ENCODE peak calls at places on chromosomes 4 and X, in six cellular contexts. U is lower lobe of right lung, R is heart left ventricle, L is pancreas, S is heart right ventricle, H is A549. M is an unnamed sample. For H3K4me1, the result is how much of the 10 kb centered on the place peaks cover.

GRCh38 chrX:47483310-47484268 is 567 bp upstream of the ZNF41 start:
- DNase-seq in U (peak), R (peak), L (peak), S (peak), H (peak), M (no peak)

GRCh38 chrX:48493890-48494364 is 14.9 kb upstream of the PORCN start:
- DNase-seq in U (no peak), R (no peak), L (no peak), S (no peak), H (no peak), M (no peak)

GRCh38 chr4:128424524-128425195 is 137.0 kb upstream of the PGRMC2 start:
- DNase-seq in U (no peak), R (no peak), L (no peak), S (no peak), H (no peak), M (no peak)

GRCh38 chr4:79686976-79687375 is 278.9 kb upstream of the GK2 start:
- DNase-seq in U (no peak), R (no peak), L (no peak), S (no peak), H (no peak), M (no peak)

GRCh38 chr4:142309772-142310171 is 536.3 kb downstream of the INPP4B start:
- DNase-seq in U (no peak), R (no peak), L (no peak), S (no peak), H (no peak), M (no peak)

GRCh38 chr4:35175894-35176293 is 1068.4 kb downstream of the ARAP2 start:
- DNase-seq in U (no peak), R (no peak), L (no peak), S (no peak), H (no peak), M (no peak)

GRCh38 chr4:155371432-155372043 is 5.2 kb downstream of the MAP9 start:
- DNase-seq in U (no peak), R (no peak), L (no peak), S (no peak), H (peak), M (no peak)

GRCh38 chr4:6008092-6008551 is 10.1 kb downstream of the C4orf50 start:
- DNase-seq in U (no peak), R (no peak), L (no peak), S (no peak), H (peak), M (no peak)

GRCh38 chr4:13289391-13289790 is 194.7 kb downstream of the RAB28 start:
- DNase-seq in U (no peak), R (no peak), L (no peak), S (no peak), H (no peak), M (no peak)

GRCh38 chr4:1723131-1723801 is 1.9 kb downstream of the TACC3 start:
- DNase-seq in U (peak), R (no peak), L (no peak), S (no peak), H (no peak), M (peak)

GRCh38 chr4:184746532-184746870 is 12.6 kb upstream of the CENPU start:
- DNase-seq in U (no peak), R (peak), L (peak), S (no peak), H (no peak), M (peak)

GRCh38 chrX:97328853-97329252 is 445.1 kb downstream of the RPA4 start:
- DNase-seq in U (no peak), R (no peak), L (no peak), S (no peak), H (peak), M (no peak)

GRCh38 chrX:134792077-134792476 is 133.8 kb upstream of the PLAC1 start:
- DNase-seq in U (no peak), R (no peak), L (no peak), S (no peak), H (no peak), M (no peak)

GRCh38 chr4:147928400-147928799 is 196.5 kb downstream of the ARHGAP10 start:
- DNase-seq in U (no peak), R (no peak), L (no peak), S (no peak), H (no peak), M (no peak)

GRCh38 chr4:1608196-1608820 is 75.8 kb downstream of the FAM53A start:
- DNase-seq in U (peak), R (no peak), L (no peak), S (peak), H (no peak), M (no peak)

GRCh38 chrX:150421816-150422215 is 58.7 kb downstream of the MAMLD1 start:
- DNase-seq in U (no peak), R (peak), L (no peak), S (peak), H (no peak), M (peak)

GRCh38 chr4:137909910-137910309 is 332.2 kb downstream of the SLC7A11 start:
- DNase-seq in U (no peak), R (no peak), L (peak), S (no peak), H (no peak), M (no peak)

GRCh38 chr4:2932951-2933565 is 30.1 kb downstream of the NOP14 start:
- DNase-seq in U (peak), R (peak), L (no peak), S (peak), H (no peak), M (no peak)

GRCh38 chr4:74376888-74377483 is 12.0 kb downstream of the EREG start:
- DNase-seq in U (no peak), R (no peak), L (no peak), S (no peak), H (peak), M (no peak)

GRCh38 chr4:139171878-139172691 is 4.9 kb downstream of the ELF2 start:
- DNase-seq in U (no peak), R (no peak), L (no peak), S (no peak), H (peak), M (no peak)

GRCh38 chr4:168621806-168622589 is 125.1 kb downstream of the PALLD start:
- DNase-seq in U (no peak), R (no peak), L (no peak), S (no peak), H (no peak), M (no peak)

GRCh38 chr4:3736806-3737205 is 29.4 kb upstream of the ADRA2C start:
- DNase-seq in U (no peak), R (no peak), L (no peak), S (no peak), H (no peak), M (no peak)

GRCh38 chr4:150206981-150207380 is 128.7 kb downstream of the DCLK2 start:
- DNase-seq in U (no peak), R (no peak), L (no peak), S (no peak), H (no peak), M (no peak)

GRCh38 chrX:77622672-77623071 is 163.3 kb downstream of the ATRX start:
- DNase-seq in U (no peak), R (no peak), L (no peak), S (no peak), H (no peak), M (no peak)

GRCh38 chrX:54357414-54358377 is at the start of gene WNK3:
- DNase-seq in U (peak), R (peak), L (peak), S (peak), H (peak), M (peak)

GRCh38 chr4:8463811-8464210 is 23.2 kb downstream of the TRMT44 start:
- DNase-seq in U (no peak), R (no peak), L (no peak), S (no peak), H (no peak), M (no peak)

GRCh38 chr4:187685247-187685646 is 310.3 kb upstream of the ZFP42 start:
- DNase-seq in U (no peak), R (no peak), L (no peak), S (no peak), H (no peak), M (no peak)

GRCh38 chrX:18984381-18985185 is 669 bp upstream of the PHKA2 start:
- DNase-seq in U (peak), R (peak), L (peak), S (peak), H (peak), M (peak)

GRCh38 chr4:141763373-141763772 is 127.0 kb downstream of the IL15 start:
- DNase-seq in U (no peak), R (no peak), L (no peak), S (no peak), H (no peak), M (no peak)

GRCh38 chrX:33808636-33809035 is 323.5 kb downstream of the FAM47A start:
- DNase-seq in U (no peak), R (no peak), L (no peak), S (no peak), H (no peak), M (no peak)
- H3K4me1 ChIP-seq in U (under half), R (under half), L (under half), S (under half), H (under half), M (under half)

GRCh38 chrX:154836163-154836562 is 1.7 kb upstream of the SMIM9 start:
- DNase-seq in U (no peak), R (no peak), L (no peak), S (no peak), H (no peak), M (no peak)

GRCh38 chrX:154840856-154841255 is 6.4 kb upstream of the SMIM9 start:
- DNase-seq in U (no peak), R (no peak), L (no peak), S (no peak), H (peak), M (no peak)
- TF ChIP-seq CTCF in U (peak), R (peak), L (peak), S (peak), H (peak), M (peak)

GRCh38 chrX:49877397-49878101 is 1.7 kb upstream of the USP27X start:
- DNase-seq in U (no peak), R (no peak), L (peak), S (no peak), H (no peak), M (no peak)

GRCh38 chrX:49878128-49878833 is 1.0 kb upstream of the USP27X start:
- DNase-seq in U (no peak), R (no peak), L (no peak), S (peak), H (no peak), M (no peak)

GRCh38 chrX:49879656-49880277 is 483 bp downstream of the USP27X start:
- DNase-seq in U (no peak), R (no peak), L (no peak), S (no peak), H (no peak), M (no peak)

GRCh38 chrX:49878834-49879655 is at the start of gene USP27X:
- DNase-seq in U (peak), R (peak), L (peak), S (peak), H (peak), M (peak)

DNA sequence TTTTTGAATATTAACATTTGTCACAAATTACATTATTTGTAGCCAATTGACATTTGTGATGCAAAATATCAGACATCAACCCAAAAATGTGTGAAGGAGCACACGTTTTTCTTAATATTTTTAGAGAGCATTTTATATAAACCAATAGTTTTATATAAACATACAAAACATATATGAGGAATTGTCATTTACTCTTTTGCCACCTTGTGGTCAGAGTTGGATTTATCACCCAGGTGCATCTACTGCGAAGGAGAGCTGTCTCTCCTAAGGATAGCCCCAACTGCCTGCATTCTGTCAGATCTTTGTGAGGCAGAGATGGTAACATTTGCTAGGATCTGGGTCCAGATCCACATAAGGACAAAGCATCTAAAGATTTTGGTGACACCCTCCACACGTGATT is 2.5 kb upstream of the USP27X start:
- DNase-seq in U (no peak), R (no peak), L (no peak), S (no peak), H (peak), M (no peak)
- H3K4me1 ChIP-seq in U (under half), R (under half), L (under half), S (under half), H (under half), M (under half)

GRCh38 chr4:133156556-133156955 is 7.5 kb downstream of the PCDH10 start:
- DNase-seq in U (no peak), R (no peak), L (no peak), S (no peak), H (no peak), M (no peak)

GRCh38 chr4:133161570-133161969 is 12.5 kb downstream of the PCDH10 start:
- DNase-seq in U (no peak), R (no peak), L (no peak), S (no peak), H (no peak), M (no peak)

GRCh38 chr4:133162941-133163340 is 13.8 kb downstream of the PCDH10 start:
- DNase-seq in U (no peak), R (no peak), L (no peak), S (no peak), H (no peak), M (no peak)

GRCh38 chr4:133157460-133158160 is 8.5 kb downstream of the PCDH10 start:
- DNase-seq in U (no peak), R (no peak), L (no peak), S (no peak), H (no peak), M (no peak)

DNA sequence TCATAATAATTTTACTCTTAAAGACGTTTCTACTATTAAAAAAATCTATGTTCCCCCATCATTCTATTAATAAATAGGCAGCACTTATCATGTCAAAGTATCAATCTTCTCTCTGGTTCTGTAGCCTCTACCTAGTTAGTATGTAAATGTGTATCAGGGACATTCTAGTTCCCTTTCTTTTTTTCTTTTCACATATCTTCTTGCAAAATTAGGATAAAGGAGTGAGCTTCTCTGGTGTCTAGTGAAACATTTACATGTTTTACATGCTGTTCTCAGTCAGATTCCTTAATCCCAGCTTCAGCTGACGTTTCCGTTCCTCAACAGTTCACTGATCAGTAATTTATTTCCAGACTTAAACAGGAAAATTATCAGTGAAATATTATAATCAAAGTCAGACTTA is 11.8 kb downstream of the PCDH10 start:
- DNase-seq in U (no peak), R (no peak), L (no peak), S (no peak), H (no peak), M (no peak)
- TF ChIP-seq CTCF in U (no peak), R (no peak), L (no peak), S (no peak), H (no peak), M (no peak)

GRCh38 chrX:112668476-112669404 is 11.0 kb downstream of the LHFPL1 start:
- DNase-seq in U (no peak), R (no peak), L (no peak), S (no peak), H (no peak), M (no peak)
- H3K4me1 ChIP-seq in U (under half), R (under half), L (under half), S (under half), H (under half), M (under half)

GRCh38 chr4:177109769-177110168 is 199.9 kb upstream of the NEIL3 start:
- DNase-seq in U (no peak), R (no peak), L (no peak), S (no peak), H (no peak), M (no peak)

GRCh38 chr4:177107288-177107901 is 202.3 kb upstream of the NEIL3 start:
- DNase-seq in U (no peak), R (no peak), L (no peak), S (no peak), H (no peak), M (no peak)

GRCh38 chr4:177105526-177105925 is 204.1 kb upstream of the NEIL3 start:
- DNase-seq in U (no peak), R (no peak), L (no peak), S (no peak), H (no peak), M (no peak)

DNA sequence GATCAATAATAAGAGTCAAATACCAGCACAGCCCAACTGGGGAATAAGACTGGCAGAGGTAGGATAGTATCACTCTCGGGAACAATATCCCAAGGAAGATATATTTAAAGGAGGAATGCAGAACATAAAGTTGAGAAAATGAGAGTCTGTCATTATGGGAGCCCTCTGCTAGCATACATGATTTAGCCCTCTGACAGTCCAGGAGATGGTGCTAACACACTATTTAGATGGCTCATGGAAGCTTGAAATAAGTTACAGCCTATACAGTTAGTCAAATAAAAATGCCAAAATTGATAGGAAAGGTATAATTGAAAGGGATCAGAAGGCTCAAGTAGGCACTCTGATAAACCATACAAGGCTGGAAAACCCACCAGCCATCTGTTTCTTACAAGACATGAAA is 201.0 kb upstream of the NEIL3 start:
- DNase-seq in U (no peak), R (no peak), L (no peak), S (no peak), H (peak), M (no peak)
- TF ChIP-seq CTCF in U (peak), R (no peak), L (no peak), S (no peak), H (no peak), M (no peak)

GRCh38 chr4:185874516-185875230 is 62.7 kb upstream of the SORBS2 start:
- DNase-seq in U (no peak), R (no peak), L (no peak), S (no peak), H (peak), M (no peak)

GRCh38 chr4:185868983-185869938 is 57.3 kb upstream of the SORBS2 start:
- DNase-seq in U (no peak), R (no peak), L (no peak), S (no peak), H (no peak), M (no peak)

GRCh38 chr4:185867770-185868169 is 55.8 kb upstream of the SORBS2 start:
- DNase-seq in U (no peak), R (no peak), L (no peak), S (no peak), H (no peak), M (no peak)

GRCh38 chr4:185872747-185873380 is 60.9 kb upstream of the SORBS2 start:
- DNase-seq in U (no peak), R (no peak), L (no peak), S (no peak), H (no peak), M (no peak)

GRCh38 chr4:185870437-185870836 is 58.4 kb upstream of the SORBS2 start:
- DNase-seq in U (no peak), R (peak), L (no peak), S (peak), H (no peak), M (no peak)
- H3K4me1 ChIP-seq in U (under half), R (under half), L (under half), S (under half), H (under half), M (under half)

M was measured in tibial artery.